ENCODE peak calls at places on chromosomes 4 and X, in four cellular contexts. E is fibroblast of villous mesenchyme, G is stomach, T is aorta. I is an unnamed sample.

GRCh38 chr4:25234390-25235367 is 846 bp downstream of the PI4K2B start:
- DNase-seq in E (peak), G (peak), T (peak), I (peak)

GRCh38 chr4:158535130-158535614 is 13.5 kb downstream of the RXFP1 start:
- DNase-seq in E (peak), G (no peak), T (no peak), I (no peak)

GRCh38 chr4:15938182-15938581 is 358 bp downstream of the FGFBP1 start:
- DNase-seq in E (no peak), G (peak), T (no peak), I (no peak)

GRCh38 chr4:48296330-48296729 is 26.7 kb upstream of the TEC start:
- DNase-seq in E (no peak), G (no peak), T (no peak), I (no peak)

GRCh38 chrX:103520391-103520790 is 1.1 kb upstream of the RAB40A start:
- DNase-seq in E (peak), G (no peak), T (no peak), I (no peak)

GRCh38 chr4:6198768-6199343 is 1.5 kb downstream of the JAKMIP1 start:
- DNase-seq in E (peak), G (no peak), T (no peak), I (peak)

GRCh38 chr4:156771171-156771837 is 200.3 kb downstream of the PDGFC start:
- DNase-seq in E (peak), G (peak), T (peak), I (no peak)

GRCh38 chr4:112060212-112060611 is 85.0 kb upstream of the FAM241A start:
- DNase-seq in E (peak), G (no peak), T (no peak), I (no peak)

GRCh38 chr4:3388461-3389185 is 53.1 kb upstream of the HGFAC start:
- DNase-seq in E (peak), G (no peak), T (no peak), I (peak)

GRCh38 chrX:10450229-10450958 is 170.0 kb downstream of the MID1 start:
- DNase-seq in E (peak), G (no peak), T (no peak), I (no peak)

GRCh38 chrX:64195862-64196261 is 9.6 kb downstream of the AMER1 start:
- DNase-seq in E (no peak), G (no peak), T (no peak), I (no peak)

GRCh38 chrX:13857804-13858203 is 40.9 kb upstream of the GPM6B start:
- DNase-seq in E (no peak), G (no peak), T (no peak), I (no peak)

GRCh38 chrX:37666516-37666915 is 19.1 kb upstream of the XK start:
- DNase-seq in E (no peak), G (no peak), T (no peak), I (no peak)

GRCh38 chr4:52619591-52619931 is 39.5 kb downstream of the USP46 start:
- DNase-seq in E (no peak), G (no peak), T (no peak), I (no peak)